ENCODE peak calls at places on chromosomes 16 and 17, in ten cellular contexts. One of them, this sample, is unnamed.

GRCh38 chr17:48541574-48542113 is 3.3 kb downstream of the HOXB2 start:
- DNase-seq in activated B cell treated with CpG ODN at 0.5 μM for 24 hours: peak
- DNase-seq in EL: no peak
- DNase-seq in adipocyte: no peak
- DNase-seq in dorsolateral prefrontal cortex: no peak
- DNase-seq in stimulated activated CD4-positive, alpha-beta T cell treated with anti-CD3 and anti-CD28 coated beads, Interleukin-4, amount 100 ng/mL, for 48 hours: peak
- DNase-seq in RWPE2: no peak
- DNase-seq in naive thymus-derived CD8-positive, alpha-beta T cell: peak
- DNase-seq in HTR-8/SVneo: peak
- DNase-seq in adrenal gland: no peak
- DNase-seq in this sample: peak

GRCh38 chr16:49431591-49432290 is 58.1 kb downstream of the C16orf78 start:
- DNase-seq in dorsolateral prefrontal cortex: no peak
- DNase-seq in stimulated activated CD4-positive, alpha-beta T cell treated with anti-CD3 and anti-CD28 coated beads, Interleukin-4, amount 100 ng/mL, for 48 hours: no peak
- DNase-seq in activated B cell treated with CpG ODN at 0.5 μM for 24 hours: no peak
- DNase-seq in adipocyte: no peak
- DNase-seq in HTR-8/SVneo: no peak
- DNase-seq in naive thymus-derived CD8-positive, alpha-beta T cell: no peak
- DNase-seq in adrenal gland: no peak
- DNase-seq in EL: no peak
- DNase-seq in RWPE2: no peak
- DNase-seq in this sample: no peak

GRCh38 chr16:14427371-14427948 is 202.6 kb downstream of the PARN start:
- DNase-seq in dorsolateral prefrontal cortex: peak
- DNase-seq in EL: no peak
- DNase-seq in RWPE2: no peak
- DNase-seq in adrenal gland: no peak
- DNase-seq in HTR-8/SVneo: no peak
- DNase-seq in stimulated activated CD4-positive, alpha-beta T cell treated with anti-CD3 and anti-CD28 coated beads, Interleukin-4, amount 100 ng/mL, for 48 hours: no peak
- DNase-seq in activated B cell treated with CpG ODN at 0.5 μM for 24 hours: no peak
- DNase-seq in naive thymus-derived CD8-positive, alpha-beta T cell: no peak
- DNase-seq in adipocyte: no peak
- DNase-seq in this sample: no peak

GRCh38 chr16:84778720-84779119 is 41.1 kb upstream of the CRISPLD2 start:
- DNase-seq in activated B cell treated with CpG ODN at 0.5 μM for 24 hours: no peak
- DNase-seq in stimulated activated CD4-positive, alpha-beta T cell treated with anti-CD3 and anti-CD28 coated beads, Interleukin-4, amount 100 ng/mL, for 48 hours: no peak
- DNase-seq in HTR-8/SVneo: no peak
- DNase-seq in naive thymus-derived CD8-positive, alpha-beta T cell: no peak
- DNase-seq in adrenal gland: no peak
- DNase-seq in RWPE2: no peak
- DNase-seq in dorsolateral prefrontal cortex: no peak
- DNase-seq in EL: no peak
- DNase-seq in adipocyte: no peak
- DNase-seq in this sample: no peak

GRCh38 chr16:83971165-83972130 is 3.4 kb downstream of the NECAB2 start:
- DNase-seq in EL: no peak
- DNase-seq in HTR-8/SVneo: no peak
- DNase-seq in adrenal gland: no peak
- DNase-seq in stimulated activated CD4-positive, alpha-beta T cell treated with anti-CD3 and anti-CD28 coated beads, Interleukin-4, amount 100 ng/mL, for 48 hours: no peak
- DNase-seq in naive thymus-derived CD8-positive, alpha-beta T cell: no peak
- DNase-seq in adipocyte: no peak
- DNase-seq in activated B cell treated with CpG ODN at 0.5 μM for 24 hours: no peak
- DNase-seq in dorsolateral prefrontal cortex: no peak
- DNase-seq in RWPE2: peak
- DNase-seq in this sample: no peak

GRCh38 chr17:27049104-27049784 is 244.7 kb upstream of the WSB1 start:
- DNase-seq in naive thymus-derived CD8-positive, alpha-beta T cell: no peak
- DNase-seq in activated B cell treated with CpG ODN at 0.5 μM for 24 hours: no peak
- DNase-seq in dorsolateral prefrontal cortex: no peak
- DNase-seq in adrenal gland: no peak
- DNase-seq in stimulated activated CD4-positive, alpha-beta T cell treated with anti-CD3 and anti-CD28 coated beads, Interleukin-4, amount 100 ng/mL, for 48 hours: peak
- DNase-seq in RWPE2: no peak
- DNase-seq in adipocyte: no peak
- DNase-seq in EL: peak
- DNase-seq in HTR-8/SVneo: no peak
- DNase-seq in this sample: no peak

GRCh38 chr16:3119701-3120408 is 7.5 kb downstream of the ZNF205 start:
- DNase-seq in activated B cell treated with CpG ODN at 0.5 μM for 24 hours: no peak
- DNase-seq in naive thymus-derived CD8-positive, alpha-beta T cell: no peak
- DNase-seq in adipocyte: no peak
- DNase-seq in stimulated activated CD4-positive, alpha-beta T cell treated with anti-CD3 and anti-CD28 coated beads, Interleukin-4, amount 100 ng/mL, for 48 hours: no peak
- DNase-seq in adrenal gland: no peak
- DNase-seq in dorsolateral prefrontal cortex: no peak
- DNase-seq in RWPE2: no peak
- DNase-seq in HTR-8/SVneo: no peak
- DNase-seq in EL: no peak
- DNase-seq in this sample: no peak

GRCh38 chr16:35733278-35733965 is 2274.0 kb downstream of the TP53TG3F start:
- DNase-seq in activated B cell treated with CpG ODN at 0.5 μM for 24 hours: no peak
- DNase-seq in adipocyte: no peak
- DNase-seq in stimulated activated CD4-positive, alpha-beta T cell treated with anti-CD3 and anti-CD28 coated beads, Interleukin-4, amount 100 ng/mL, for 48 hours: no peak
- DNase-seq in RWPE2: no peak
- DNase-seq in adrenal gland: no peak
- DNase-seq in EL: no peak
- DNase-seq in dorsolateral prefrontal cortex: no peak
- DNase-seq in HTR-8/SVneo: no peak
- DNase-seq in naive thymus-derived CD8-positive, alpha-beta T cell: no peak
- DNase-seq in this sample: no peak

GRCh38 chr16:2611499-2611862 is 70.8 kb upstream of the KCTD5 start:
- DNase-seq in EL: no peak
- DNase-seq in RWPE2: peak
- DNase-seq in HTR-8/SVneo: no peak
- DNase-seq in stimulated activated CD4-positive, alpha-beta T cell treated with anti-CD3 and anti-CD28 coated beads, Interleukin-4, amount 100 ng/mL, for 48 hours: no peak
- DNase-seq in adrenal gland: no peak
- DNase-seq in dorsolateral prefrontal cortex: no peak
- DNase-seq in naive thymus-derived CD8-positive, alpha-beta T cell: no peak
- DNase-seq in adipocyte: no peak
- DNase-seq in activated B cell treated with CpG ODN at 0.5 μM for 24 hours: no peak
- DNase-seq in this sample: no peak

GRCh38 chr17:80453980-80454556 is 22.3 kb downstream of the NPTX1 start:
- DNase-seq in EL: no peak
- DNase-seq in dorsolateral prefrontal cortex: no peak
- DNase-seq in stimulated activated CD4-positive, alpha-beta T cell treated with anti-CD3 and anti-CD28 coated beads, Interleukin-4, amount 100 ng/mL, for 48 hours: no peak
- DNase-seq in RWPE2: no peak
- DNase-seq in activated B cell treated with CpG ODN at 0.5 μM for 24 hours: peak
- DNase-seq in adipocyte: no peak
- DNase-seq in naive thymus-derived CD8-positive, alpha-beta T cell: no peak
- DNase-seq in adrenal gland: no peak
- DNase-seq in HTR-8/SVneo: no peak
- DNase-seq in this sample: no peak

GRCh38 chr17:7886227-7887037 is 2.2 kb upstream of the CHD3 start:
- DNase-seq in stimulated activated CD4-positive, alpha-beta T cell treated with anti-CD3 and anti-CD28 coated beads, Interleukin-4, amount 100 ng/mL, for 48 hours: peak
- DNase-seq in HTR-8/SVneo: peak
- DNase-seq in adrenal gland: peak
- DNase-seq in dorsolateral prefrontal cortex: no peak
- DNase-seq in adipocyte: peak
- DNase-seq in naive thymus-derived CD8-positive, alpha-beta T cell: peak
- DNase-seq in RWPE2: no peak
- DNase-seq in activated B cell treated with CpG ODN at 0.5 μM for 24 hours: peak
- DNase-seq in EL: peak
- DNase-seq in this sample: no peak

GRCh38 chr17:82805823-82806222 is 34.0 kb downstream of the ZNF750 start:
- DNase-seq in adrenal gland: no peak
- DNase-seq in RWPE2: no peak
- DNase-seq in activated B cell treated with CpG ODN at 0.5 μM for 24 hours: no peak
- DNase-seq in stimulated activated CD4-positive, alpha-beta T cell treated with anti-CD3 and anti-CD28 coated beads, Interleukin-4, amount 100 ng/mL, for 48 hours: no peak
- DNase-seq in EL: no peak
- DNase-seq in adipocyte: no peak
- DNase-seq in HTR-8/SVneo: no peak
- DNase-seq in dorsolateral prefrontal cortex: no peak
- DNase-seq in naive thymus-derived CD8-positive, alpha-beta T cell: no peak
- DNase-seq in this sample: no peak

GRCh38 chr16:50213939-50214519 is 52.3 kb upstream of the ADCY7 start:
- DNase-seq in activated B cell treated with CpG ODN at 0.5 μM for 24 hours: no peak
- DNase-seq in stimulated activated CD4-positive, alpha-beta T cell treated with anti-CD3 and anti-CD28 coated beads, Interleukin-4, amount 100 ng/mL, for 48 hours: no peak
- DNase-seq in adrenal gland: no peak
- DNase-seq in naive thymus-derived CD8-positive, alpha-beta T cell: peak
- DNase-seq in dorsolateral prefrontal cortex: no peak
- DNase-seq in EL: peak
- DNase-seq in RWPE2: no peak
- DNase-seq in HTR-8/SVneo: peak
- DNase-seq in adipocyte: peak
- DNase-seq in this sample: peak

GRCh38 chr16:56426585-56426984 is 1.2 kb upstream of the AMFR start:
- DNase-seq in stimulated activated CD4-positive, alpha-beta T cell treated with anti-CD3 and anti-CD28 coated beads, Interleukin-4, amount 100 ng/mL, for 48 hours: no peak
- DNase-seq in naive thymus-derived CD8-positive, alpha-beta T cell: no peak
- DNase-seq in dorsolateral prefrontal cortex: no peak
- DNase-seq in EL: no peak
- DNase-seq in HTR-8/SVneo: no peak
- DNase-seq in adipocyte: no peak
- DNase-seq in activated B cell treated with CpG ODN at 0.5 μM for 24 hours: no peak
- DNase-seq in adrenal gland: no peak
- DNase-seq in RWPE2: no peak
- DNase-seq in this sample: no peak